ENCODE peak calls at places on chromosomes 13 and 19, in six cellular contexts. M is CD4-positive, alpha-beta memory T cell; I is NCI-H524 treated with DMSO at 0.1 percent for 48 hours; R is left lobe of liver; U is fibroblast of gingiva; Q is kidney epithelial cell. G is an unnamed sample.

GRCh38 chr19:4373601-4374441 is 26.5 kb downstream of the SH3GL1 start:
- DNase-seq in R (no peak), M (no peak), Q (no peak), U (peak), I (no peak), G (peak)

GRCh38 chr13:46041335-46041934 is 11.1 kb downstream of the ZC3H13 start:
- DNase-seq in I (no peak), M (no peak), Q (no peak), U (peak), R (no peak), G (no peak)

GRCh38 chr13:107764012-107764411 is 451.3 kb downstream of the LIG4 start:
- DNase-seq in R (no peak), M (no peak), I (no peak), Q (no peak), U (no peak), G (no peak)

GRCh38 chr13:110536006-110536693 is 25.4 kb downstream of the RAB20 start:
- DNase-seq in M (no peak), Q (no peak), I (no peak), R (no peak), U (no peak), G (no peak)

GRCh38 chr19:38224014-38224862 is at the start of gene DPF1:
- DNase-seq in I (peak), R (no peak), U (peak), M (peak), Q (no peak), G (no peak)

GRCh38 chr19:5149508-5149907 is 180.6 kb downstream of the KDM4B start:
- DNase-seq in R (no peak), I (no peak), M (no peak), Q (no peak), U (no peak), G (peak)

GRCh38 chr19:37304190-37304883 is 66.6 kb upstream of the ZNF527 start:
- DNase-seq in M (no peak), Q (no peak), R (no peak), I (no peak), U (peak), G (peak)

GRCh38 chr13:112748947-112749346 is 59.1 kb downstream of the ATP11A start:
- DNase-seq in R (no peak), U (peak), I (no peak), M (no peak), Q (no peak), G (peak)

GRCh38 chr19:45468159-45468651 is 409 bp downstream of the FOSB start:
- DNase-seq in U (no peak), I (no peak), R (no peak), M (no peak), Q (no peak), G (peak)

GRCh38 chr19:52956917-52957316 is 5.8 kb downstream of the ZNF816 start:
- DNase-seq in R (no peak), U (no peak), I (no peak), Q (no peak), M (no peak), G (no peak)

GRCh38 chr13:20924758-20925394 is 22.3 kb upstream of the XPO4 start:
- DNase-seq in R (peak), I (peak), Q (peak), U (peak), M (peak), G (peak)

GRCh38 chr13:94112731-94113130 is 366.8 kb downstream of the DCT start:
- DNase-seq in I (no peak), M (no peak), Q (no peak), U (no peak), R (no peak), G (no peak)

GRCh38 chr13:46553886-46554855 is 1.2 kb downstream of the LRCH1 start:
- DNase-seq in I (peak), M (peak), Q (no peak), R (peak), U (peak), G (peak)

GRCh38 chr13:100563779-100564178 is 24.8 kb downstream of the GGACT start:
- DNase-seq in U (no peak), Q (no peak), R (no peak), I (no peak), M (no peak), G (no peak)

GRCh38 chr19:42150353-42150752 is 18.1 kb upstream of the POU2F2 start:
- DNase-seq in Q (no peak), I (no peak), R (no peak), M (no peak), U (no peak), G (no peak)

GRCh38 chr13:36298535-36299068 is 988 bp upstream of the CCDC169 start:
- DNase-seq in M (no peak), U (no peak), I (no peak), R (no peak), Q (no peak), G (no peak)

GRCh38 chr19:5435642-5436017 is 19.6 kb upstream of the ZNRF4 start:
- DNase-seq in M (no peak), U (no peak), I (no peak), Q (no peak), R (no peak), G (no peak)